ENCODE peak calls at places on chromosomes 12 and 14, in seven cellular contexts. K is WERI-Rb-1, M is cardiac muscle cell, Y is mammary epithelial cell, V is heart left ventricle, X is IMR-90, D is colonic mucosa. P is an unnamed sample.

GRCh38 chr12:46110220-46110700 is 119.9 kb upstream of the SCAF11 start:
- DNase-seq in M (no peak), D (peak; percentile 60), V (peak; percentile 33), K (no peak), X (no peak), Y (no peak), P (no peak)

GRCh38 chr14:102415671-102416070 is 52.9 kb downstream of the TECPR2 start:
- DNase-seq in X (no peak), D (no peak), V (no peak), M (no peak), K (no peak), Y (no peak), P (no peak)

GRCh38 chr12:95709152-95709551 is 81.4 kb downstream of the NTN4 start:
- DNase-seq in K (no peak), D (no peak), Y (no peak), X (no peak), V (no peak), M (no peak), P (no peak)

GRCh38 chr14:34014936-34015335 is 64.1 kb upstream of the EGLN3 start:
- DNase-seq in V (no peak), X (no peak), M (no peak), Y (no peak), D (no peak), K (peak; percentile 48), P (no peak)

GRCh38 chr12:54357802-54358619 is 6.3 kb downstream of the GPR84 start:
- DNase-seq in M (no peak), V (no peak), D (no peak), K (peak; percentile 76), Y (no peak), X (no peak), P (no peak)

GRCh38 chr12:132204064-132204821 is 60.0 kb downstream of the NOC4L start:
- DNase-seq in Y (no peak), X (no peak), V (no peak), K (peak; percentile 76), M (no peak), D (no peak), P (no peak)

GRCh38 chr14:50230601-50231474 is 540 bp downstream of the SOS2 start:
- DNase-seq in Y (peak; percentile 85), M (peak; percentile 73), V (peak; percentile 66), D (peak; percentile 65), X (peak; percentile 59), K (peak; percentile 40), P (peak; percentile 70)

GRCh38 chr14:51848120-51848519 is 12.3 kb upstream of the GNG2 start:
- DNase-seq in V (no peak), Y (peak; percentile 91), K (no peak), M (no peak), D (no peak), X (no peak), P (no peak)

GRCh38 chr12:4555804-4556203 is 6.2 kb upstream of the DYRK4 start:
- DNase-seq in X (peak; percentile 5), K (no peak), Y (peak; percentile 3), V (no peak), M (peak; percentile 48), D (no peak), P (no peak)

GRCh38 chr14:97036096-97036852 is 239.1 kb downstream of the VRK1 start:
- DNase-seq in M (no peak), Y (no peak), D (no peak), X (no peak), V (no peak), K (peak; percentile 42), P (no peak)

GRCh38 chr14:64549805-64550538 is at the start of gene PPP1R36:
- DNase-seq in M (no peak), Y (no peak), K (no peak), V (peak; percentile 41), X (no peak), D (peak; percentile 77), P (peak; percentile 69)

GRCh38 chr12:68932701-68933563 is at the start of gene CPM:
- DNase-seq in K (peak; percentile 71), X (peak; percentile 25), Y (peak; percentile 56), V (peak; percentile 77), M (peak; percentile 68), D (peak; percentile 86), P (peak; percentile 91)

GRCh38 chr12:112913038-112913688 is 6.4 kb downstream of the OAS1 start:
- DNase-seq in D (no peak), K (no peak), V (no peak), X (no peak), M (no peak), Y (no peak), P (no peak)

GRCh38 chr14:99515301-99516155 is 34.3 kb downstream of the CCNK start:
- DNase-seq in V (peak; percentile 14), K (peak; percentile 11), Y (no peak), M (no peak), D (no peak), X (no peak), P (no peak)

GRCh38 chr12:101001669-101002068 is 207.1 kb downstream of the ANO4 start:
- DNase-seq in K (no peak), D (no peak), M (no peak), X (no peak), Y (peak; percentile 68), V (no peak), P (no peak)

GRCh38 chr12:22662356-22662755 is 37.4 kb downstream of the ETNK1 start:
- DNase-seq in M (no peak), X (no peak), Y (no peak), D (no peak), K (no peak), V (no peak), P (no peak)

GRCh38 chr14:82394916-82395315 is 861.3 kb upstream of the SEL1L start:
- DNase-seq in V (no peak), X (no peak), Y (no peak), D (no peak), K (no peak), M (no peak), P (no peak)

GRCh38 chr14:30553311-30553989 is 5.5 kb upstream of the G2E3 start:
- DNase-seq in V (no peak), D (no peak), X (peak; percentile 78), Y (peak; percentile 82), K (no peak), M (peak; percentile 32), P (no peak)

GRCh38 chr14:68918612-68919011 is 60.5 kb downstream of the ACTN1 start:
- DNase-seq in X (no peak), M (no peak), K (no peak), Y (no peak), V (no peak), D (no peak), P (no peak)

GRCh38 chr12:47348206-47348605 is 268.4 kb upstream of the AMIGO2 start:
- DNase-seq in D (no peak), M (no peak), X (no peak), Y (no peak), K (no peak), V (no peak), P (no peak)
- H3K27ac ChIP-seq in D (no peak overlapping the region), M (no peak overlapping the region), X (no peak overlapping the region), Y (no peak overlapping the region), K (no peak overlapping the region), V (no peak overlapping the region), P (no peak overlapping the region)

GRCh38 chr12:12032771-12033588 is 37.8 kb upstream of the BCL2L14 start:
- DNase-seq in X (peak; percentile 87), Y (peak; percentile 72), K (peak; percentile 80), D (peak; percentile 93), V (peak; percentile 82), M (peak; percentile 93), P (peak; percentile 74)
- H3K4me3 ChIP-seq in X (peak overlapping the region; percentile 55), Y (peak overlapping the region; percentile 33), K (peak overlapping the region; percentile 43), D (peak overlapping the region; percentile 21), V (peak overlapping the region; percentile 54), M (peak overlapping the region; percentile 25), P (peak overlapping the region; percentile 57)

DNA sequence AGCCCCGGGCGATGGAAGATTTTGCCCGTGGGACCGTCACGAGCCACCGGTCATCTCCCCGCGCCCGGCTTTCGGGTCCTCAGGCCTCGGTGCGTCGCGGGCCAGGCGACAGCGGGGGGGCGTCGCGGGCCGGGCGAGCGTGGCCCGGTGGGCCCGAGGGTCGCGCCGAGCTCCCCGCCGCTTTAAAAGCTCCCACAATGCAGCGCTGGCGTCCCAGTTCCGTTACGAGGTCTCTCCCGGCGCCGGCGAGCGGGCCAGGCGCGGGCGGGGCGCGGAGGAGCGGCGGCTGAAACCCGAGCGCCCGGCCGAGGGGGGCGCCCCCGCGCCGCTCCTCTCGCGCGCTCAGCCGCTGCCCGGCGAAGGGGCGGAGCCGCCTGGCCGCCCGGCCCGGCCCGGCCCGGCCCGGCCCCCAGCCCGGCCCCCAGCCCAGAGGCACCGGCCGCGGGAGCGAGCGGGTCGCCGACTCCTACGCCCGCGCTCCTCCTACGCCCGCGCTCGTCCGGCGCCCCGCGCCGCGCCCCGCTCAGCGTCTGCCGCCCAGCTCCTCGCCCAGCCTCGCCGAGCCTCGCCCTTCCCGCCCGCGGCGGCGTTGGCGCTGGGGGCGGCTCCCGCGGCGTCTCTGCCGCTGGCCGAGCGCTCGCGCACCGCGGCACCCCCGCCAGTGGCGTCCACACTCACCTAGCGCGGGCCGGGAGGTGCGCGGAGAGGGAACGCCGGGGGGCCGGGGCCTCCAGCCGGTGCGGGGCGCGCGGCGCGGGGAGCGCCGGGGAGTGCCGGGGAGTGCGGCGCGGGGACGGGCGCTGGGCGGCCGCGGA is at the start of gene RASSF8:
- DNase-seq in D (peak; percentile 49), X (peak; percentile 72), K (peak; percentile 66), M (peak; percentile 89), V (peak; percentile 84), Y (peak; percentile 67), P (peak; percentile 79)
- TF ChIP-seq CTCF in D (no peak), X (no peak), K (no peak), M (no peak), V (no peak), Y (no peak), P (peak; percentile 8)

GRCh38 chr14:72932893-72933292 is 6.6 kb downstream of the DCAF4 start:
- DNase-seq in X (no peak), K (no peak), D (no peak), M (no peak), Y (no peak), V (no peak), P (no peak)
- H3K27ac ChIP-seq in X (no peak overlapping the region), K (no peak overlapping the region), D (no peak overlapping the region), M (no peak overlapping the region), Y (no peak overlapping the region), V (no peak overlapping the region), P (no peak overlapping the region)

GRCh38 chr12:15558915-15559528 is 230.2 kb downstream of the EPS8 start:
- DNase-seq in K (no peak), M (peak; percentile 65), Y (peak; percentile 34), V (no peak), D (no peak), X (peak; percentile 87), P (no peak)

GRCh38 chr12:15562263-15562662 is 226.9 kb downstream of the EPS8 start:
- DNase-seq in X (no peak), K (no peak), V (no peak), Y (no peak), M (no peak), D (no peak), P (no peak)

DNA sequence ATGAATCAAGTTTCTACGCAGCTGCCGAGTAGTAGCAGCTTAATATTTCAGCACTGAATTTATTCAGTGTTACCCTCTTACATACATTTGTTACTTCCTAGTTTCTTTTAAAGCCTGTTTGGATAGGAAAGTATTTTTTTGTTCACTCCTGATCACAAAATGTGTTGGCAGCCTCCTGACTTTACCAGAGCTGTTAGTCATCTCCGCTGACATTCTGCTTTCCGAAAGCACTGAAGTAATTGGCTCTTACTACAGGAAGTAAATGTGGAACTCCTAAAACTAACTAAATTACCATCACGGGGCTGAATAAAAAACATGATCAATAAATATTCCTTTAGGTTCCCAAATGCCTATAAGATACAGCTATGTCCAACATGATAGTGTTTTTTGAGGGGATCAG is 225.5 kb downstream of the EPS8 start:
- DNase-seq in Y (peak; percentile 56), X (peak; percentile 68), K (no peak), V (no peak), M (peak; percentile 72), D (peak; percentile 46), P (no peak)
- H3K4me3 ChIP-seq in Y (no peak overlapping the region), X (no peak overlapping the region), K (no peak overlapping the region), V (peak overlapping the region; percentile 41), M (no peak overlapping the region), D (no peak overlapping the region), P (peak overlapping the region; percentile 18)

GRCh38 chr12:12645485-12645884 is 33.8 kb downstream of the CREBL2 start:
- DNase-seq in M (peak; percentile 46), X (peak; percentile 40), V (no peak), Y (no peak), D (no peak), K (no peak), P (no peak)
- TF ChIP-seq CTCF in M (peak; percentile 55), X (peak; percentile 47), V (peak; percentile 31), Y (no peak), D (peak; percentile 28), K (peak; percentile 45), P (peak; percentile 50)

P was measured in lower lobe of right lung.